ENCODE peak calls at places on chromosomes 2 and 18, in six cellular contexts. S is adrenal gland, G is SK-N-SH, R is mesenchymal stem cell, Z is thyroid gland, E is fibroblast of lung. X is an unnamed sample.

GRCh38 chr2:37809525-37809924 is 115.6 kb upstream of the RMDN2 start:
- DNase-seq in S (no peak), G (peak; percentile 33), R (peak; percentile 58), Z (peak; percentile 51), E (peak; percentile 50), X (no peak)

GRCh38 chr2:30422437-30422805 is 24.6 kb upstream of the LCLAT1 start:
- DNase-seq in S (no peak), G (peak; percentile 70), R (peak; percentile 58), Z (peak; percentile 29), E (peak; percentile 49), X (no peak)

GRCh38 chr2:202034249-202035088 is 814 bp downstream of the FZD7 start:
- DNase-seq in S (peak; percentile 32), G (peak; percentile 75), R (peak; percentile 69), Z (peak; percentile 39), E (peak; percentile 49), X (peak; percentile 31)

GRCh38 chr2:159968282-159968900 is 94.0 kb downstream of the PLA2R1 start:
- DNase-seq in S (peak; percentile 26), G (peak; percentile 39), R (peak; percentile 52), Z (peak; percentile 14), E (peak; percentile 39), X (peak; percentile 22)

GRCh38 chr2:69911985-69912563 is 2.8 kb upstream of the MXD1 start:
- DNase-seq in S (no peak), G (peak; percentile 37), R (peak; percentile 76), Z (no peak), E (peak; percentile 50), X (peak; percentile 39)

GRCh38 chr2:63734510-63734909 is 107.2 kb upstream of the UGP2 start:
- DNase-seq in S (no peak), G (no peak), R (peak; percentile 26), Z (no peak), E (no peak), X (no peak)

GRCh38 chr2:42050350-42051167 is 2.7 kb downstream of the PKDCC start:
- DNase-seq in S (no peak), G (no peak), R (peak; percentile 27), Z (no peak), E (no peak), X (no peak)

GRCh38 chr18:45829896-45830295 is 4.4 kb downstream of the SIGLEC15 start:
- DNase-seq in S (no peak), G (no peak), R (no peak), Z (no peak), E (no peak), X (no peak)

GRCh38 chr2:20430461-20431302 is 16.2 kb upstream of the RHOB start:
- DNase-seq in S (no peak), G (no peak), R (peak; percentile 33), Z (no peak), E (no peak), X (no peak)

GRCh38 chr2:100822587-100823248 is 2.8 kb downstream of the NPAS2 start:
- DNase-seq in S (no peak), G (no peak), R (peak; percentile 63), Z (no peak), E (peak; percentile 56), X (peak; percentile 42)

GRCh38 chr2:135011633-135012032 is 35.6 kb downstream of the MAP3K19 start:
- DNase-seq in S (no peak), G (no peak), R (no peak), Z (no peak), E (no peak), X (no peak)

GRCh38 chr2:135005753-135006152 is 41.5 kb downstream of the MAP3K19 start:
- DNase-seq in S (no peak), G (no peak), R (no peak), Z (no peak), E (no peak), X (no peak)

GRCh38 chr2:135004005-135004746 is 43.1 kb downstream of the MAP3K19 start:
- DNase-seq in S (peak; percentile 75), G (peak; percentile 80), R (peak; percentile 69), Z (peak; percentile 65), E (peak; percentile 48), X (peak; percentile 20)

GRCh38 chr2:135010200-135010942 is 36.9 kb downstream of the MAP3K19 start:
- DNase-seq in S (no peak), G (no peak), R (no peak), Z (no peak), E (no peak), X (no peak)

DNA sequence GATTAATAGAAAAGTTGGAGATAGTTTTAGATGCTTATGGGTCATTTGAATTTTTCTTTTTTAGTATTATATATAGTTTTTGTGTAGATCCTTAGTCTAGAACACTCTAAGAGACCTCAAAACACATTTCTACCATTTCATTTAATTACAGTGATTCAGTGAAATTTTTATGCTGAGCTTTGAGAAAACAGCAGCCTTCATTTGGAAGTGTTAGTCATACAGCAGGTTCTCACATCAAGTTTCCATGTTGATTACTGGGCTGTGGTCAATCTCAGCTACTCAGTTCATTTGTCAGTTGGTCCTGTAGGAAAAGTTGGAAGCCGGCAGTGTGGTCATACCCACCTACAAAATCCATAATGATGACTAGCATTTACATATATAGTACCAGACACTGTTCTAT is 37.9 kb downstream of the MAP3K19 start:
- DNase-seq in S (no peak), G (no peak), R (no peak), Z (no peak), E (no peak), X (no peak)
- H3K4me1 ChIP-seq in S (no peaks in the 10 kb centered on the region), G (no peaks in the 10 kb centered on the region), R (no peaks in the 10 kb centered on the region), Z (no peaks in the 10 kb centered on the region), E (peaks cover 2% of the 10 kb centered on the region), X (no peaks in the 10 kb centered on the region)

DNA sequence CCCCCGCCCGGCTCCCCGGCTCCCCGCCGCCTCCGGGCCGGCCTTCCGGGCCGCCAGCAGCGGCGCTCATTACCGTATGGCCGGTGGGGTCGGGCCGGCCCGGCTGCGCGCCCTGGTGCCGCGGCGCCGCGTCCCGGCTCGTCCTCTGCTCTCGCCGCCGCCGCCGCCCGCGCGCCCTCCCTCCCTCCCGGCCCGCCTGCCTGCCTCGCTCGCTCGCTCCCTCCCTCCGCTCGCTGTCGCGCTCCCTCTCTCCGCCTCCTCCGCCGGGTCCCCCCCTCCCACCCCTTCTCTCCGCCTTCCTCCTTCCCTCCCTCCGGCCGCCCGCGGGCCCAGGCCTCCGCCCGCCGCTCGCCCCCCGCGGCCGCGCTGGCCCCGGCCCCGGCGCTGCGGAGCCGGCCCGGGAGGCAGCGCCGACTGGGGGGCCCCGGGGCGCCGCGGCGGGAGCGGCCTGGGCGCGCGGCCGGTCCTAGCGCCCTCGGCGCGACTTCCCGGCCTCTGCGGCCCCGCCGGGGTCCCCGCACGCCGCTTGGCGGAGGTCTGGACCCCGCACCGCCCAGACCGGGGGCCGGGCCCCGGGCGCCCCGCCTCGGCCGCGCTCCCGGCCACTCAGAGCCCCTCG is at the start of gene DNMT3A:
- DNase-seq in S (peak; percentile 80), G (peak; percentile 94), R (peak; percentile 63), Z (peak; percentile 80), E (peak; percentile 68), X (peak; percentile 36)
- H3K4me3 ChIP-seq in S (no peak within 1 kb of the TSS), G (peak within 1 kb of the TSS; percentile 87), R (peak within 1 kb of the TSS; percentile 73), Z (no peak within 1 kb of the TSS), E (peak within 1 kb of the TSS; percentile 31), X (peak within 1 kb of the TSS; percentile 54)

DNA sequence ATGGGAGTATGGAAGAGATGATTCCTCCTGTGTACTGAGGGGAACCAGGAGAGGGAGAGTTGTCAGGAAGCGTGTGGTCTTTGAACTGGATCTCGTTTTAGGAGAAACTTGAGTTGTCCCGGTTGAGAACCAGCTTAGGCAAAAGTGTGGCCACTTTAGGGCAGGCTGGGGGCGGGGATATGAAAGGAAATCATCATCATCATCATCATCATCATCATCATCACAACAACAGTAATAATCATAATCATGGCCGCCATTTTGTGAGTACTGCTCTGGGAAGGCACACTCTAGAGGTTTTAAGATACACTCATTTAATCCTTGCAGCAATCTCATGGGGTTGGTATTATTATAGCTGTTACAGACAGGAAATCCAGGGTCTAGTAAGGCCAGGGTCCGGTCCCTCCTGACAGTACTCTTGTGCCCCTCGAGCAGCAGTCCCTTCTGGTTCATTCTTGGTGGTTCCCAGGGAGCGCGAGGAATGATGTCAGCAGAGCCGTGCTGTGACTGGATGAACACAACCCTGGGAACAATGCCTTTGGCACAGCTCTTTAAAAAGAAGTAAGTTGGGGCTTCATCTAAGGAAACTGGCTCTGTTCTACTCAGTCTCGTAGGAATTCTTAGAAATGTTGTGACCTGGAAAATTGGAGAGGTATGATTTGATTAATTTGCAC is 33.8 kb downstream of the PARD3B start:
- DNase-seq in S (no peak), G (no peak), R (no peak), Z (no peak), E (no peak), X (no peak)
- H3K4me1 ChIP-seq in S (peaks cover 2% of the 10 kb centered on the region), G (no peaks in the 10 kb centered on the region), R (peaks cover 2% of the 10 kb centered on the region), Z (no peaks in the 10 kb centered on the region), E (no peaks in the 10 kb centered on the region), X (no peaks in the 10 kb centered on the region)

DNA sequence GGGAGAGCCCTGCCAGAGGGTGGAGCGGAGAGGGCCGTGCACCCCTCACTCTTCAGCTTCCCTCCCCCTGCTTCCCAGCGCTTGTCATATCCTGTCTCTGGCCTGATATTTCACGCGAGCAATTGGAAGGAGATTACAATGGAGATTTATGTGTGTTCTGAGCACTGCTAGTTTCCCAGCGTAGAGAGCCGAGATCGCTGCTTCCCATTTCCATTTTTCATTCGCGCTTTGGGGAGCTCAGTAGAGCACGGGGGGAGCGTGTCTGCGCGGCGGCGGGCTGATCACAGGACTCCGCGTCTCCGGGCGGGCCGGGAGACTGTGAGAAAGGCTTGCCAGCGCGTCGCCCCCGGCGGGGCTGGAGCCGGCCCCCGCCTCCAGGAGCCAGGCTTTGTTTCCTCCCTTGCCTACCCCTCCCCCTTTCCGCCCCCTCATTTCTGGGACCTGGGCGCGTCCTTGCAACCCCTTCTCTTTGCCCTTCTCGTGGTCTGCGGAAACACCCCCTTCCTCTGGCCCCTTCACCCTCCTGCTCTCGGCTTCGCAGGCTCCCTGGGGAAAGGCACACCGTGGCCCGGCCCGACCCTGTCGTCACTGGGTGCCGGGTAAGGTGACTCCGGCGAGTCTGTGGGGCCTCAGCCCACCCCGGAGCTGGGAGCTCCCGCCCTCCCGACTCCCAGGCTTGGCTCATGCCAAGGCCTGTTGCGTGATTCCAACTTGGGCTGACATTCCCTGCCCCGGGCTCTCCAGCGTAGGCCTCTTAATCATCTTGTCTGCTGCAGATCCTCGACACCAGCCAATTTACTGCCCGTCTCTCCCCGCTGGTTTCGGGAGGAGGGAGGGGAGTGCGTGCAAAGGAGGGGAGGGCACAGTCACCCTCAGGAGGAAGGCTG is 5.8 kb downstream of the DLX2 start:
- DNase-seq in S (no peak), G (peak; percentile 65), R (peak; percentile 73), Z (no peak), E (peak; percentile 56), X (peak; percentile 39)
- H3K4me3 ChIP-seq in S (no peak overlapping the region), G (peak overlapping the region; percentile 44), R (peak overlapping the region; percentile 72), Z (no peak overlapping the region), E (peak overlapping the region; percentile 20), X (peak overlapping the region; percentile 35)

GRCh38 chr18:11887305-11888262 is 20.5 kb downstream of the MPPE1 start:
- DNase-seq in S (no peak), G (no peak), R (no peak), Z (no peak), E (peak; percentile 75), X (peak; percentile 73)
- H3K4me1 ChIP-seq in S (no peaks in the 10 kb centered on the region), G (no peaks in the 10 kb centered on the region), R (peaks cover 2% of the 10 kb centered on the region), Z (peaks cover 6% of the 10 kb centered on the region), E (no peaks in the 10 kb centered on the region), X (no peaks in the 10 kb centered on the region)

DNA sequence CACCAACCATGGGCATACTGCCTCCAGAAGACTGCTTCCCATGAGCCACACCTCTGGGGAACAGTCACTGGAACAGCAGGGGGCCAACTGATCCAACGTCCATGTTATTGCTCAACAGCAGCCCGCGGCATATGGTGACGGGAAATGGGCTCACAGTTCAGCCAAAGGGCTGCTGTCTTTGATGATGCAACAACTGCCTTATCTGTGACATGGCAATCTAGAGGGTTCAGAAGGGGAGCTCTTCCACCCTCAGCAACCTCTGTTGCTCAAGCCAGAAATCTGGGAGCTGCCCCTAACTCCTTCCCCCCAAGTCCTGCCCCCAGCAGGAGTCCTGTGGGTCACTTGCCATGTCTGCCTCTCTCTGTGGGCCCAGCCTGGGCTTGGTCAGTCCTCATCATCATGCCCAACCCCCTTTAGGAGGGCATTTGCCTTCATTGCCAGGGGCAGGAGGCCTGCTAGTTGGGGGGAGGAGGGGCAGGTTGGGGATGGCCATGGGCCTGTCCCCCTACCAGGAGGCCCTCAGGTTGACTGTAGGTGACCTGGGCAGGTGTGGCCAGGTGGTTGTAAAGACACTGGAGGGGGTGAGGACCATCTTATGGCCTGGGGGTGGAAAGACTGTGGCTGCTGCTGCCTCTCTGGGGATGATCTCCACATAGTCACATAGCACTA is 212.9 kb downstream of the CYP26B1 start:
- DNase-seq in S (no peak), G (peak; percentile 4), R (no peak), Z (no peak), E (peak; percentile 46), X (peak; percentile 36)
- H3K4me3 ChIP-seq in S (no peak overlapping the region), G (no peak overlapping the region), R (peak overlapping the region; percentile 40), Z (no peak overlapping the region), E (no peak overlapping the region), X (no peak overlapping the region)